ENCODE peak calls at places on chromosome 1, in four cellular contexts. J, B, K and S are unnamed samples.

GRCh38 chr1:55893155-55893554 is 678.0 kb upstream of the USP24 start:
- DNase-seq in K (peak), J (no peak), B (no peak), S (peak)

GRCh38 chr1:38563985-38564735 is 295.4 kb downstream of the RRAGC start:
- DNase-seq in K (no peak), J (no peak), B (no peak), S (no peak)

GRCh38 chr1:153357076-153357852 is 390 bp upstream of the S100A9 start:
- DNase-seq in B (peak), K (no peak), J (no peak), S (no peak)

GRCh38 chr1:70353641-70354331 is 736 bp downstream of the ANKRD13C start:
- DNase-seq in K (peak), B (peak), J (peak), S (peak)

GRCh38 chr1:154402409-154402921 is 2.7 kb upstream of the IL6R start:
- DNase-seq in K (no peak), B (no peak), J (no peak), S (no peak)

GRCh38 chr1:156881101-156881500 is 12.4 kb upstream of the PEAR1 start:
- DNase-seq in B (no peak), J (no peak), K (no peak), S (no peak)

GRCh38 chr1:111754964-111755320 is 759 bp upstream of the DDX20 start:
- DNase-seq in K (peak), J (no peak), B (peak), S (peak)

GRCh38 chr1:7888248-7889010 is 35.6 kb upstream of the UTS2 start:
- DNase-seq in K (peak), J (no peak), B (no peak), S (no peak)

GRCh38 chr1:11951901-11952300 is 17.4 kb downstream of the PLOD1 start:
- DNase-seq in B (no peak), K (no peak), J (no peak), S (no peak)

GRCh38 chr1:108643492-108644333 is 17.2 kb downstream of the HENMT1 start:
- DNase-seq in J (peak), K (peak), B (no peak), S (peak)

GRCh38 chr1:153790996-153791855 is 16.0 kb downstream of the SLC27A3 start:
- DNase-seq in K (peak), J (no peak), B (no peak), S (peak)

GRCh38 chr1:88276158-88276557 is 407.9 kb upstream of the PKN2 start:
- DNase-seq in K (peak), J (no peak), B (no peak), S (no peak)

GRCh38 chr1:241413974-241414373 is 57.0 kb upstream of the RGS7 start:
- DNase-seq in B (no peak), J (no peak), K (no peak), S (no peak)

GRCh38 chr1:201764166-201764565 is 64.8 kb upstream of the IPO9 start:
- DNase-seq in K (no peak), J (no peak), B (no peak), S (no peak)

GRCh38 chr1:170481000-170481399 is 51.0 kb upstream of the GORAB start:
- DNase-seq in B (no peak), J (no peak), K (no peak), S (no peak)

GRCh38 chr1:75234499-75235064 is 100.4 kb downstream of the LHX8 start:
- DNase-seq in B (no peak), K (no peak), J (no peak), S (no peak)

GRCh38 chr1:25562101-25562927 is 18.9 kb downstream of the LDLRAP1 start:
- DNase-seq in K (no peak), J (peak), B (peak), S (no peak)

GRCh38 chr1:37288900-37289299 is 185.5 kb upstream of the ZC3H12A start:
- DNase-seq in B (no peak), K (no peak), J (no peak), S (no peak)

GRCh38 chr1:42927920-42928505 is 30.7 kb downstream of the SLC2A1 start:
- DNase-seq in B (no peak), J (no peak), K (no peak), S (no peak)

GRCh38 chr1:9792156-9793042 is 31.4 kb downstream of the CLSTN1 start:
- DNase-seq in J (no peak), K (peak), B (no peak), S (peak)

GRCh38 chr1:82153282-82153630 is 352.5 kb downstream of the ADGRL2 start:
- DNase-seq in J (no peak), B (no peak), K (peak), S (no peak)

GRCh38 chr1:7127322-7128050 is 342.2 kb downstream of the CAMTA1 start:
- DNase-seq in K (no peak), B (no peak), J (no peak), S (no peak)

GRCh38 chr1:236051107-236051885 is 13.6 kb downstream of the NID1 start:
- DNase-seq in B (no peak), J (no peak), K (peak), S (no peak)

GRCh38 chr1:18183477-18183974 is 75.9 kb downstream of the IGSF21 start:
- DNase-seq in B (no peak), K (no peak), J (no peak), S (no peak)

GRCh38 chr1:216726435-216726834 is 3.2 kb upstream of the ESRRG start:
- DNase-seq in B (no peak), J (no peak), K (no peak), S (no peak)

GRCh38 chr1:59034925-59035324 is 251.1 kb upstream of the JUN start:
- DNase-seq in J (no peak), B (no peak), K (no peak), S (no peak)

GRCh38 chr1:85146972-85147359 is 53.9 kb downstream of the SYDE2 start:
- DNase-seq in B (no peak), J (no peak), K (peak), S (no peak)

GRCh38 chr1:185342017-185342416 is 25.0 kb upstream of the IVNS1ABP start:
- DNase-seq in B (no peak), J (no peak), K (no peak), S (no peak)

GRCh38 chr1:6490181-6491075 is 1.0 kb downstream of the PLEKHG5 start:
- DNase-seq in K (peak), B (peak), J (peak), S (peak)

GRCh38 chr1:31535561-31535960 is 40.8 kb upstream of the TINAGL1 start:
- DNase-seq in J (no peak), K (peak), B (no peak), S (no peak)